ENCODE peak calls at places on chromosomes 4 and X, in ten cellular contexts. A, L, J, B, D, F, I, Q, U and K are unnamed samples.

GRCh38 chrX:9786839-9787635 is 808 bp downstream of the SHROOM2 start:
- DNase-seq in A (no peak), L (no peak), J (no peak), B (no peak), D (no peak), F (no peak), I (no peak), Q (no peak), U (no peak), K (peak; percentile 62)

GRCh38 chr4:184447664-184448063 is 26.7 kb downstream of the IRF2 start:
- DNase-seq in A (no peak), L (no peak), J (no peak), B (no peak), D (no peak), F (no peak), I (no peak), Q (no peak), U (no peak), K (no peak)

GRCh38 chrX:38754102-38754790 is 47.0 kb upstream of the MID1IP1 start:
- DNase-seq in A (peak; percentile 31), L (no peak), J (peak; percentile 3), B (no peak), D (peak; percentile 32), F (no peak), I (peak; percentile 35), Q (no peak), U (no peak), K (no peak)

GRCh38 chrX:43870758-43871419 is 11.4 kb downstream of the MAOB start:
- DNase-seq in A (no peak), L (no peak), J (no peak), B (peak; percentile 40), D (no peak), F (no peak), I (no peak), Q (no peak), U (no peak), K (no peak)

GRCh38 chr4:89299153-89299789 is 8.3 kb downstream of the GPRIN3 start:
- DNase-seq in A (no peak), L (no peak), J (no peak), B (no peak), D (no peak), F (no peak), I (no peak), Q (no peak), U (no peak), K (no peak)

GRCh38 chrX:100447563-100448397 is 37.7 kb upstream of the PCDH19 start:
- DNase-seq in A (no peak), L (no peak), J (no peak), B (no peak), D (peak; percentile 4), F (peak; percentile 38), I (peak; percentile 22), Q (no peak), U (no peak), K (no peak)

GRCh38 chrX:39896951-39897740 is 200.6 kb downstream of the BCOR start:
- DNase-seq in A (no peak), L (no peak), J (peak; percentile 48), B (no peak), D (peak; percentile 11), F (no peak), I (no peak), Q (no peak), U (no peak), K (no peak)

GRCh38 chrX:20514358-20514757 is 247.6 kb upstream of the RPS6KA3 start:
- DNase-seq in A (no peak), L (no peak), J (no peak), B (no peak), D (no peak), F (no peak), I (no peak), Q (no peak), U (no peak), K (no peak)

GRCh38 chrX:40152173-40152705 is 54.5 kb upstream of the BCOR start:
- DNase-seq in A (no peak), L (peak; percentile 74), J (peak; percentile 46), B (peak; percentile 55), D (peak; percentile 42), F (peak; percentile 51), I (no peak), Q (no peak), U (no peak), K (peak; percentile 88)

GRCh38 chrX:155216940-155217450 is 735 bp downstream of the VBP1 start:
- DNase-seq in A (peak; percentile 3), L (no peak), J (no peak), B (no peak), D (no peak), F (no peak), I (no peak), Q (no peak), U (no peak), K (no peak)

GRCh38 chr4:8320386-8320750 is 50.8 kb downstream of the HTRA3 start:
- DNase-seq in A (no peak), L (no peak), J (no peak), B (peak; percentile 22), D (peak; percentile 23), F (no peak), I (no peak), Q (peak; percentile 79), U (no peak), K (no peak)

GRCh38 chr4:8321220-8321619 is 51.7 kb downstream of the HTRA3 start:
- DNase-seq in A (no peak), L (no peak), J (no peak), B (no peak), D (no peak), F (no peak), I (no peak), Q (no peak), U (no peak), K (no peak)

GRCh38 chr4:8318509-8318908 is 49.0 kb downstream of the HTRA3 start:
- DNase-seq in A (no peak), L (peak; percentile 32), J (no peak), B (peak; percentile 11), D (no peak), F (no peak), I (no peak), Q (no peak), U (peak; percentile 58), K (peak; percentile 21)

GRCh38 chr4:8319061-8319460 is 49.5 kb downstream of the HTRA3 start:
- DNase-seq in A (no peak), L (peak; percentile 39), J (no peak), B (peak; percentile 11), D (no peak), F (no peak), I (no peak), Q (peak; percentile 58), U (peak; percentile 41), K (peak; percentile 31)

GRCh38 chr4:8319731-8320385 is 50.3 kb downstream of the HTRA3 start:
- DNase-seq in A (no peak), L (peak; percentile 93), J (peak; percentile 61), B (peak; percentile 21), D (peak; percentile 64), F (peak; percentile 25), I (no peak), Q (peak; percentile 64), U (peak; percentile 67), K (peak; percentile 79)
- TF ChIP-seq POLR2AphosphoS5 in A (no peak), L (peak; percentile 97), J (peak; percentile 85), B (peak; percentile 70), D (no peak), F (peak; percentile 84), I (no peak), Q (no peak), U (no peak), K (peak; percentile 54)

DNA sequence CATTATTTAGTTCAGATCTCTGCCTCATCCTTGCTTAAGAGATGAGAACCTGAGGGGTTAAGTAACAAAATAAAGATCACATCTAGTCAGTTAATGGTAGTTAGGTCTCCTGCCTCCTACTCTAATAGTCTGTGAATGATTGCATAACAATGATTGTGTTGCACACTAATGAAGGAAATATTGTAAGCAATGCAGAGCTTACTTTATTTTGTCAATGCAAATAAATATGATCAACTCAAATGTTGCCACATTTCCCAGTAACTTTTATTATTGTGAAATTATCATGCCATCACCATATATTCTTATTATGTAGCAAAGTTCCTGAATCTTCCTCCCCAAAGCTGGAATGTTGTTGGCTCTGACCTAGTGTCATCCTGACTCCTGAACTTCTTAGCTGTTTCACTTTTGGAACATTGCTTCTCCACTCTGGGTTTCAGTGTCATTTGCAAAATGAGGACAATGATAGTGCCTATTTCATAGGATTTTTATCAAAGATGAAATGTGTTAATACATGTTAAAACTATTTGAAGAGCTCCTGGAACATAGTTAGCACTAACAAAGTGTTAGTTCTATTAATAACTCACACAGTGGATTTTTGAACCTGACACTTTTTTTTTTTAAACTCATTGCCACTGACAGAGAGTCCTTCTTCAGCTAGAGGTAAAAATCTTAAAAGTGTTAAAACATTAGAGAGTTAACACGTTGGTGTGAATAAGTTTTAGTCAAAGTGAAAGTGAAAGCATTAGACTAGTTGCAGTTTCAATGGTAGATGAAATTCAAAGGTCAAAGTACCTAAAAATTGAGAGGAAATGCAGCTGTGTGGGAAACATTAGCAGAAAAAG is 17.2 kb upstream of the GABRA4 start:
- DNase-seq in A (peak; percentile 54), L (no peak), J (no peak), B (no peak), D (no peak), F (no peak), I (no peak), Q (no peak), U (no peak), K (no peak)
- H3K4me3 ChIP-seq in A (no peak overlapping the region), L (no peak overlapping the region), J (no peak overlapping the region), B (no peak overlapping the region), D (no peak overlapping the region), F (no peak overlapping the region), I (no peak overlapping the region), Q (no peak overlapping the region), U (no peak overlapping the region), K (no peak overlapping the region)

DNA sequence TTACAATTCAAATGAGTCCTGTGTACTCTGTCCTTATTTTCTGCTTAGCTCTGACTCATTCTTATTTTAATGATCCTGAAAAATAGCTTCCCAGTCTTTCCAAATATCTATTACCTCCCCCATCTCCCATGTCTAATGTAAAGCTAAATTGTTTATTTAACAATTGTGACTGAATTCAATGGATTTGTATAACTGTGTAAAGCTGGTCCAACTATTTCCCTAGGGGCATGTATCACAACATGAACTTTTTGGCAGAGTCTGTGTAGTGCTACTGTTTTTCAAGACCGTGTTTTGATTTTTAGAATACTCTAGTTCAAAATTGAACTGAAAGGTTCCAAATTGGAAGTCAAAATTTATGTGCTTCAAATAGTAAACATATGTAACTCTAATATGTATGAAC is 67.8 kb downstream of the SPCS3 start:
- DNase-seq in A (no peak), L (no peak), J (no peak), B (no peak), D (no peak), F (no peak), I (no peak), Q (no peak), U (no peak), K (no peak)
- TF ChIP-seq CTCF in A (no peak), L (no peak), J (no peak), B (no peak), D (no peak), F (no peak), I (no peak), Q (no peak), U (no peak), K (no peak)

DNA sequence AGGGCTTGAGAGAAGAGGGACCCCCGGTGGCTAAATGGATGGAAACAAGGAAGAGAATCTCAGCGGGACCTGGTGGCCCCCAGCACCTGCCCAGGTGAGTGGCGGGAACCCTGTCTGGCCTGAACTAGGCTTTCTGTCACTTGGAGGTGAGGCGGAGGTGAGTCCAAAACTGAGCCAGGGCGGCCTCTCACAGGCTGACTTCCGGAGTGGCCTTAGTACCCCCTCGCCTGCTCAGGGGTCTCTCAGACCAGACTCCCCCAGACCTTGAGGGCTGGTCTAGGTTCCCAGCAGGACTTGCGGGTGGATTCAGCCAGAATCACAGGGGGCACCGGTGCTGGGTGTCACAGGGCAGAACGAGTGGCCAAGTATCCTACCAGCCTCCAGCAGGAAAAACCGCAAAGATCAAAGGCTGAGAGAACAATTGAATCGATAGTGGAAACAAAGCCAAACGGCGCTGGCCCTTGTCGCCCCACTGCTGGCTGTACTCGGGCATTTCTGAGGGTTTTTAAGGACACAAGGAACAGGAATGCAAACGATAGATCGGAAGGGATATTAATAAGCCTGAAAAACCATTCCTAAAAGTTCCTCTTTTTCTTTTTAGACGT is 67.8 kb downstream of the WFS1 start:
- DNase-seq in A (no peak), L (no peak), J (no peak), B (peak; percentile 75), D (no peak), F (no peak), I (no peak), Q (no peak), U (no peak), K (peak; percentile 67)
- TF ChIP-seq POLR2AphosphoS5 in A (no peak), L (no peak), J (no peak), B (no peak), D (no peak), F (no peak), I (no peak), Q (no peak), U (no peak), K (no peak)